ENCODE peak calls at places on chromosome 1, in five cellular contexts. C, K, S, P and B are unnamed samples.
A peak's percentile ranks its signal among the peaks of the same experiment; 100 is the strongest.

GRCh38 chr1:178633068-178633467 is 92.0 kb upstream of the RALGPS2 start:
- DNase-seq in C (no peak), K (no peak), S (peak; percentile 49), P (no peak), B (no peak)

GRCh38 chr1:38541223-38541622 is 318.3 kb downstream of the RRAGC start:
- DNase-seq in C (no peak), K (no peak), S (no peak), P (no peak), B (no peak)

GRCh38 chr1:242404296-242404695 is 120.2 kb downstream of the PLD5 start:
- DNase-seq in C (no peak), K (no peak), S (no peak), P (no peak), B (no peak)

GRCh38 chr1:46202975-46203737 is at the start of gene LURAP1:
- DNase-seq in C (no peak), K (peak; percentile 65), S (no peak), P (peak; percentile 82), B (peak; percentile 22)

GRCh38 chr1:223180803-223181321 is 37.8 kb upstream of the TLR5 start:
- DNase-seq in C (no peak), K (no peak), S (no peak), P (no peak), B (peak; percentile 50)

GRCh38 chr1:188986751-188987417 is 1490.8 kb downstream of the BRINP3 start:
- DNase-seq in C (no peak), K (no peak), S (no peak), P (no peak), B (no peak)

GRCh38 chr1:91499346-91499745 is 1.3 kb upstream of the CDC7 start:
- DNase-seq in C (no peak), K (no peak), S (no peak), P (no peak), B (no peak)

GRCh38 chr1:50531027-50531426 is 107.8 kb upstream of the DMRTA2 start:
- DNase-seq in C (no peak), K (no peak), S (no peak), P (no peak), B (no peak)

GRCh38 chr1:246527402-246528088 is 20.5 kb upstream of the SMYD3 start:
- DNase-seq in C (no peak), K (no peak), S (no peak), P (no peak), B (no peak)

DNA sequence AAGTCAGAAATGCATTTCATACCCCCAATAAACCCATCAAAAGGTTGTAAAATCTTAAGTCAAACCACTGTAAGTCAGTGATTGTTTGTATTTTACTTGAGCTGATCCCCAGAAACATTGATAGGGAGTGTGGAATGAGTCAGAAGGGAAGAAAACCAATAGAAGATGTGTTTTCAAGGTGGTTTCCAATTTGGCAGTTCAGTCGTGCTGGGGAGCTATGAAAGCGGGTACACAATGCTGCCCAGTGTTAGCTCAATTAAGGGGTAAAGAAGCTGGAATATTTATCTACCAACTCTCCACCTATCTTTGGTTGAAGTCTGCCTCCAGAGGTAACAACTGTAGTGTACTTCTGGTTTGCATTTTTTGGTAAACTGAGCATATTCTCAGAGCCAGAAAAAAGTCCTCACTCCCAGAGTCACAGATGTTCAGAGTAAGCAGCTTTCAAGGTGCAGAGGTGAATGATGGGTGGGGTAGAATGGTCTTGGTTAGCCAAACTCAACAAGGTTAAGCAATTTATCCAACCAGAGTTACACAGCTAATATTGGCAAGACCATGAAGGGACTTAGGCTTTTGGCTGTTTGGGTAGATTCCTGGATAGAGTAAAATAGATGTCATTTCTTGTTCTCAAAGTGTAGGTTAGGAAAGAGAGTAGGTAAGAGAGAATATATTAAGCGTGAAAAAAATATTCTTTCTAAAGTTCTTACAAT is 202.9 kb upstream of the ADGRL2 start:
- DNase-seq in C (no peak), K (no peak), S (no peak), P (no peak), B (no peak)
- TF ChIP-seq EP300 in C (no peak), K (no peak), S (no peak), P (no peak), B (no peak)

DNA sequence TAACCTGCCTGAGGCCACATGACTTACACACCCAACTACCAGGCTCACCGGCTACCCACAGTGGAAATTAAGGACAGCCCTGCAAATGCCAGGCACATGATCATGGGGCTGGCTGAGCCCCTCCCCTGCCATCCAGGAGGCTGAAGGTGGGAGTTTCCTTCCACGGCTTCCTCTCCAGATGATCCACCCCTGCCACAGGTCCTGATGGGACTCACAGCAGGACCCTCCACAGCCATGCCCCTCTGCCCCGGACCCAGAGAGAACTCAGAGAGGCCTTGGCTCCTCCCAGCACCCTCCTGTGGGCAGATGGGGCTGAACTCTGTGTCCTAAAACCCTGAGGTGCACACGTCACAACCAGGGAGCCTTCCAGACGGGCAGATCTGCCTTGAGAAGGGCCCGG is 29.1 kb upstream of the CASZ1 start:
- DNase-seq in C (no peak), K (no peak), S (no peak), P (no peak), B (no peak)
- H3K27ac ChIP-seq in C (no peak overlapping the region), K (no peak overlapping the region), S (no peak overlapping the region), P (no peak overlapping the region), B (no peak overlapping the region)

GRCh38 chr1:7580923-7581753 is 190.0 kb upstream of the VAMP3 start:
- DNase-seq in C (no peak), K (no peak), S (no peak), P (peak; percentile 52), B (no peak)

GRCh38 chr1:7581754-7582264 is 189.3 kb upstream of the VAMP3 start:
- DNase-seq in C (no peak), K (no peak), S (no peak), P (peak; percentile 75), B (no peak)

GRCh38 chr1:7583291-7584096 is 187.6 kb upstream of the VAMP3 start:
- DNase-seq in C (no peak), K (no peak), S (no peak), P (peak; percentile 43), B (no peak)

GRCh38 chr1:7584157-7584556 is 186.9 kb upstream of the VAMP3 start:
- DNase-seq in C (no peak), K (no peak), S (no peak), P (peak; percentile 40), B (no peak)

GRCh38 chr1:7582439-7582972 is 188.6 kb upstream of the VAMP3 start:
- DNase-seq in C (no peak), K (no peak), S (no peak), P (peak; percentile 24), B (no peak)
- H3K4me1 ChIP-seq in C (peaks cover 11% of the 10 kb centered on the region), K (peaks cover 7% of the 10 kb centered on the region), S (no peaks in the 10 kb centered on the region), P (no peaks in the 10 kb centered on the region), B (no peaks in the 10 kb centered on the region)

GRCh38 chr1:78136672-78137071 is 90.9 kb downstream of the GIPC2 start:
- DNase-seq in C (no peak), K (no peak), S (no peak), P (no peak), B (no peak)
- TF ChIP-seq EP300 in C (no peak), K (no peak), S (no peak), P (no peak), B (no peak)

GRCh38 chr1:44220755-44221154 is 7.5 kb downstream of the DMAP1 start:
- DNase-seq in C (no peak), K (no peak), S (no peak), P (no peak), B (no peak)
- H3K27ac ChIP-seq in C (no peak overlapping the region), K (no peak overlapping the region), S (no peak overlapping the region), P (no peak overlapping the region), B (no peak overlapping the region)